ENCODE peak calls at places on chromosome 7, in four cellular contexts. One of them, this sample, is unnamed.

GRCh38 chr7:103833401-103833800 is 156.1 kb downstream of the RELN start:
- DNase-seq in cardiac fibroblast: no peak
- DNase-seq in amniotic stem cell: no peak
- DNase-seq in HL-60: no peak
- DNase-seq in this sample: no peak

GRCh38 chr7:64872351-64872750 is 30.7 kb upstream of the ZNF273 start:
- DNase-seq in cardiac fibroblast: no peak
- DNase-seq in amniotic stem cell: no peak
- DNase-seq in HL-60: no peak
- DNase-seq in this sample: no peak

GRCh38 chr7:17516768-17517167 is 218.3 kb downstream of the AHR start:
- DNase-seq in amniotic stem cell: no peak
- DNase-seq in HL-60: no peak
- DNase-seq in cardiac fibroblast: no peak
- DNase-seq in this sample: no peak

GRCh38 chr7:131007439-131008330 is 273.7 kb upstream of the KLF14 start:
- DNase-seq in HL-60: peak
- DNase-seq in cardiac fibroblast: peak
- DNase-seq in amniotic stem cell: peak
- DNase-seq in this sample: peak

GRCh38 chr7:7352845-7353244 is 170.5 kb downstream of the C1GALT1 start:
- DNase-seq in amniotic stem cell: no peak
- DNase-seq in HL-60: no peak
- DNase-seq in cardiac fibroblast: no peak
- DNase-seq in this sample: no peak

GRCh38 chr7:70833726-70834125 is 298.2 kb upstream of the GALNT17 start:
- DNase-seq in cardiac fibroblast: peak
- DNase-seq in amniotic stem cell: peak
- DNase-seq in HL-60: no peak
- DNase-seq in this sample: no peak

GRCh38 chr7:155677688-155678087 is 33.2 kb downstream of the RBM33 start:
- DNase-seq in amniotic stem cell: no peak
- DNase-seq in HL-60: no peak
- DNase-seq in cardiac fibroblast: no peak
- DNase-seq in this sample: no peak

GRCh38 chr7:16915405-16915804 is 33.6 kb upstream of the AGR3 start:
- DNase-seq in cardiac fibroblast: peak
- DNase-seq in amniotic stem cell: peak
- DNase-seq in HL-60: no peak
- DNase-seq in this sample: no peak

GRCh38 chr7:101537205-101537604 is 91.9 kb downstream of the MYL10 start:
- DNase-seq in amniotic stem cell: no peak
- DNase-seq in cardiac fibroblast: no peak
- DNase-seq in HL-60: no peak
- DNase-seq in this sample: no peak

GRCh38 chr7:148142660-148143248 is 447.8 kb upstream of the C7orf33 start:
- DNase-seq in amniotic stem cell: peak
- DNase-seq in HL-60: no peak
- DNase-seq in cardiac fibroblast: peak
- DNase-seq in this sample: peak

GRCh38 chr7:66687186-66687585 is 53.3 kb upstream of the RABGEF1 start:
- DNase-seq in HL-60: no peak
- DNase-seq in cardiac fibroblast: no peak
- DNase-seq in amniotic stem cell: no peak
- DNase-seq in this sample: no peak

GRCh38 chr7:150444141-150444540 is 6.3 kb upstream of the GIMAP8 start:
- DNase-seq in HL-60: no peak
- DNase-seq in amniotic stem cell: no peak
- DNase-seq in cardiac fibroblast: no peak
- DNase-seq in this sample: no peak

GRCh38 chr7:21948887-21949469 is 3.3 kb upstream of the CDCA7L start:
- DNase-seq in HL-60: no peak
- DNase-seq in amniotic stem cell: no peak
- DNase-seq in cardiac fibroblast: peak
- DNase-seq in this sample: no peak

GRCh38 chr7:147774461-147774860 is 816.1 kb upstream of the C7orf33 start:
- DNase-seq in amniotic stem cell: no peak
- DNase-seq in cardiac fibroblast: no peak
- DNase-seq in HL-60: no peak
- DNase-seq in this sample: no peak

GRCh38 chr7:100130608-100131453 is 4.1 kb downstream of the MBLAC1 start:
- DNase-seq in cardiac fibroblast: peak
- DNase-seq in amniotic stem cell: peak
- DNase-seq in HL-60: no peak
- DNase-seq in this sample: no peak

GRCh38 chr7:148773344-148773743 is 74.6 kb downstream of the CUL1 start:
- DNase-seq in amniotic stem cell: no peak
- DNase-seq in HL-60: no peak
- DNase-seq in cardiac fibroblast: no peak
- DNase-seq in this sample: no peak

GRCh38 chr7:151873402-151873965 is 3.4 kb downstream of the PRKAG2 start:
- DNase-seq in HL-60: no peak
- DNase-seq in amniotic stem cell: no peak
- DNase-seq in cardiac fibroblast: no peak
- DNase-seq in this sample: no peak

GRCh38 chr7:144720139-144720538 is 115.7 kb downstream of the TPK1 start:
- DNase-seq in amniotic stem cell: no peak
- DNase-seq in cardiac fibroblast: peak
- DNase-seq in HL-60: no peak
- DNase-seq in this sample: no peak

GRCh38 chr7:70634610-70635068 is 497.3 kb upstream of the GALNT17 start:
- DNase-seq in HL-60: no peak
- DNase-seq in amniotic stem cell: peak
- DNase-seq in cardiac fibroblast: peak
- DNase-seq in this sample: no peak

GRCh38 chr7:107501593-107501992 is 31.7 kb downstream of the GPR22 start:
- DNase-seq in HL-60: no peak
- DNase-seq in cardiac fibroblast: peak
- DNase-seq in amniotic stem cell: no peak
- DNase-seq in this sample: peak

GRCh38 chr7:137681657-137682562 is 164.9 kb downstream of the DGKI start:
- DNase-seq in cardiac fibroblast: peak
- DNase-seq in amniotic stem cell: peak
- DNase-seq in HL-60: no peak
- DNase-seq in this sample: no peak

GRCh38 chr7:86898171-86898570 is 161.3 kb downstream of the ELAPOR2 start:
- DNase-seq in amniotic stem cell: no peak
- DNase-seq in HL-60: no peak
- DNase-seq in cardiac fibroblast: no peak
- DNase-seq in this sample: no peak

GRCh38 chr7:68730871-68731403 is 867.3 kb upstream of the AUTS2 start:
- DNase-seq in HL-60: no peak
- DNase-seq in cardiac fibroblast: no peak
- DNase-seq in amniotic stem cell: no peak
- DNase-seq in this sample: no peak

GRCh38 chr7:23863209-23863798 is 153.3 kb downstream of the STK31 start:
- DNase-seq in amniotic stem cell: no peak
- DNase-seq in cardiac fibroblast: peak
- DNase-seq in HL-60: no peak
- DNase-seq in this sample: peak

GRCh38 chr7:3301831-3302618 is 973 bp downstream of the SDK1 start:
- DNase-seq in amniotic stem cell: no peak
- DNase-seq in HL-60: no peak
- DNase-seq in cardiac fibroblast: peak
- DNase-seq in this sample: peak

GRCh38 chr7:1990001-1990670 is 242.6 kb downstream of the MAD1L1 start:
- DNase-seq in HL-60: no peak
- DNase-seq in amniotic stem cell: no peak
- DNase-seq in cardiac fibroblast: no peak
- DNase-seq in this sample: no peak

GRCh38 chr7:142717453-142717852 is 31.8 kb upstream of the PRSS1 start:
- DNase-seq in amniotic stem cell: no peak
- DNase-seq in HL-60: no peak
- DNase-seq in cardiac fibroblast: no peak
- DNase-seq in this sample: no peak

GRCh38 chr7:19106308-19107141 is 10.9 kb downstream of the TWIST1 start:
- DNase-seq in cardiac fibroblast: no peak
- DNase-seq in HL-60: no peak
- DNase-seq in amniotic stem cell: no peak
- DNase-seq in this sample: no peak

This sample was measured in Panc1.